ENCODE peak calls at places on chromosomes 1 and 21, in five cellular contexts. C is CD8-positive, alpha-beta T cell; Z is H7; R is HFF-Myc; X is IMR-90. U is an unnamed sample.

GRCh38 chr1:154895779-154896178 is 25.7 kb upstream of the KCNN3 start:
- DNase-seq in R (no peak), X (no peak), Z (no peak), C (no peak), U (no peak)

GRCh38 chr21:27555996-27556395 is 589.1 kb upstream of the ADAMTS5 start:
- DNase-seq in C (no peak), Z (no peak), X (no peak), R (no peak), U (peak)

GRCh38 chr1:6822530-6823359 is 37.5 kb downstream of the CAMTA1 start:
- DNase-seq in Z (no peak), R (no peak), C (no peak), X (no peak), U (no peak)

GRCh38 chr1:65309317-65310077 is at the start of gene DNAJC6:
- DNase-seq in Z (peak), C (peak), R (no peak), X (peak), U (peak)

GRCh38 chr1:89930579-89930978 is 64.3 kb upstream of the ZNF326 start:
- DNase-seq in X (no peak), C (no peak), R (no peak), Z (no peak), U (no peak)

GRCh38 chr1:236773919-236774318 is 21.2 kb upstream of the MTR start:
- DNase-seq in R (no peak), Z (no peak), X (no peak), C (no peak), U (no peak)

GRCh38 chr1:180027949-180028445 is 73.4 kb downstream of the CEP350 start:
- DNase-seq in Z (no peak), R (no peak), X (peak), C (no peak), U (peak)

GRCh38 chr1:10074059-10074854 is 41.5 kb downstream of the UBE4B start:
- DNase-seq in R (peak), Z (no peak), C (peak), X (peak), U (peak)

GRCh38 chr1:213956295-213956770 is 31.4 kb upstream of the PROX1 start:
- DNase-seq in R (no peak), Z (no peak), X (no peak), C (no peak), U (no peak)

GRCh38 chr1:203342192-203342940 is 8.6 kb downstream of the FMOD start:
- DNase-seq in C (no peak), Z (peak), R (no peak), X (peak), U (peak)

GRCh38 chr1:78716186-78716585 is 66.6 kb downstream of the IFI44 start:
- DNase-seq in R (no peak), X (peak), Z (no peak), C (no peak), U (peak)

GRCh38 chr1:8989821-8990220 is 36.4 kb downstream of the SLC2A7 start:
- DNase-seq in C (no peak), R (no peak), Z (no peak), X (no peak), U (peak)

GRCh38 chr1:206687915-206688442 is 3.3 kb downstream of the MAPKAPK2 start:
- DNase-seq in R (no peak), C (no peak), X (peak), Z (peak), U (peak)

GRCh38 chr1:183609313-183609712 is 19.1 kb upstream of the NCF2 start:
- DNase-seq in R (no peak), X (peak), C (no peak), Z (no peak), U (peak)

GRCh38 chr1:32044246-32044645 is 28.5 kb upstream of the TMEM39B start:
- DNase-seq in X (no peak), Z (no peak), C (no peak), R (no peak), U (no peak)

GRCh38 chr1:30505853-30506784 is 217.3 kb downstream of the MATN1 start:
- DNase-seq in C (no peak), R (no peak), Z (peak), X (no peak), U (no peak)

GRCh38 chr1:48055854-48056253 is 58.7 kb upstream of the TRABD2B start:
- DNase-seq in X (no peak), R (no peak), C (no peak), Z (peak), U (no peak)
- H3K4me3 ChIP-seq in X (no peak), R (no peak), C (no peak), Z (no peak), U (no peak)

GRCh38 chr1:17874665-17875064 is 119.5 kb downstream of the ACTL8 start:
- DNase-seq in C (no peak), R (no peak), X (peak), Z (peak), U (peak)
- H3K4me3 ChIP-seq in C (no peak), R (no peak), X (no peak), Z (no peak), U (no peak)

GRCh38 chr1:165352109-165352441 is 4.4 kb downstream of the LMX1A start:
- DNase-seq in C (no peak), R (no peak), X (no peak), Z (no peak), U (no peak)

GRCh38 chr1:165350861-165351260 is 5.7 kb downstream of the LMX1A start:
- DNase-seq in C (no peak), R (no peak), Z (peak), X (no peak), U (no peak)

GRCh38 chr1:165354739-165355138 is 1.8 kb downstream of the LMX1A start:
- DNase-seq in R (no peak), Z (peak), C (no peak), X (no peak), U (no peak)

GRCh38 chr1:165353731-165354671 is 2.5 kb downstream of the LMX1A start:
- DNase-seq in R (no peak), Z (peak), C (no peak), X (no peak), U (no peak)

DNA sequence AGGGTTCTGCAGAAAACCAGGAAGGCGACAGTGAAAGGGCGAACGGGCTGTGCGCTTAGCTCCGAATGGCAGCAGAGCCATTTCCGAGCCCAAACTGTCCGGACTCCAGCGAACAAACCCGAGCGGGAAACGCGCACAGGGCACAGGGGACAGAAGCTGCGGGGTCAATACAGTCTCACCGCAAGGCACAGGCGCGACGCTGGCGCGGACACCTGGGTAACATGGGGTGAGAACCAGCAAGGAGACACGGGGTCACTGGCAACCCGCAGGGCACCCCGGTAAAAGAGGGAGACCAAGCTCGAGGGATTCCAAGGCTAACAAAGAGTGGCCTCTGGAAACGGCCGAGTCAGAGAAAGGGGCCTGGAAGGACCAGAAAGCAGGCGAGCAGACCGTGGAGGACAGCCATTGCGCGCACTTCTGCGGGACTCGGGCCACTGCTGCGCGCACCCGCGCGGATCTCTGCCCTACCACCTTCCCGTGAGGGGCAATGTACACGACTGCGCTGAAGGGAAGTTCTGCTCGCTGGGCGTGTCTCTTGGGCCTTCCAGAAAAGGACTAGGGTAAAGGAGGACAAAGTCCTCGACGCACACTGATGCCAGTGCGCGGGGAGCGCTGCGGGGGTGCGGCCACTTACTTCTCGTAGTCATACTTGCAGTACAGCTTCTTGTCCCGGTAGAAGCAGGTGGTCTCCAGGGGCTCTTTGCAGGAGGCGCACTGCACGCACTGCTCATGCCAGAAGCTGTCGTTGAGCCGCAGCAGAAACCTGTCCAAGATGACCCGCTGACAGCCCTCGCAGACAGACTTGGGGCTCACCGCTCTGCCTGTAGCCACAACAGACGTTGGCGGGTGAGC is 3.8 kb downstream of the LMX1A start:
- DNase-seq in R (no peak), X (no peak), Z (peak), C (no peak), U (no peak)
- H3K4me3 ChIP-seq in R (no peak), X (no peak), Z (peak), C (no peak), U (no peak)

GRCh38 chr1:44645466-44646244 is 28.6 kb downstream of the TMEM53 start:
- DNase-seq in Z (no peak), R (no peak), C (no peak), X (peak), U (no peak)
- H3K4me3 ChIP-seq in Z (no peak), R (no peak), C (no peak), X (no peak), U (no peak)

DNA sequence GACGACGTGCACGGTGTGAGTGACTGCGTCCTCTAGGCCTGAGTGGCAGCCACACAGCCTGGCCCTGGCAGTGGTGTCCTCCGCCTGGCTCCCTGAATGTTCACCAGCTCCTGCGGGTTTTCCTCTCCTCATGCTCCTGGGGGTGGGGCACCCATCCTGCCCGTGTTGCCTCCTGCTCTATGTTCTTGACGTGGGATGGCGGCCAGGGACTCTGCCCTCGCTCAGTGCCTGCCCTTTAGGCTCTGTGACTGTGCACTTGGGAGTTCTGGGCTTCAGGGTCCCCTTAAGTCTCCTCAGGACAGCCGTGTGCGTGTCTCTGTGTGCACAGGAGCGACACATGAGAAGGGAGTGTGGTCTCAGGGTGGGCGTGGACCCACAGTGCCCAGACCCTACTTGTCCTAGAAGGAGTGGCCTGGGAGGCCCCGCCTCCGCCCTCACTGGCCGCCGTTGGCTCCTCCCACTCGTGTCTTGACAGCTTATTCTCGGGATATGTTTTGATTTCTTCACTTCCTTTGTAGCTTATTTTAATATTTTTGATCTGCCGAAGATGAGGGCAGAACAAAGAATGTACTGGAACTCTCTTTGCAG is 3.6 kb downstream of the SKI start:
- DNase-seq in R (no peak), Z (peak), C (peak), X (peak), U (peak)
- H3K4me3 ChIP-seq in R (peak), Z (peak), C (peak), X (peak), U (peak)

GRCh38 chr1:205584732-205585131 is 47.1 kb downstream of the ELK4 start:
- DNase-seq in R (no peak), C (no peak), Z (no peak), X (no peak), U (no peak)
- H3K4me3 ChIP-seq in R (no peak), C (no peak), Z (no peak), X (no peak), U (no peak)

U was measured in choroid plexus epithelial cell.